ENCODE peak calls at places on chromosomes 6 and 20, in nine cellular contexts. X is adrenal gland, J is prostate gland, T is heart left ventricle, U is right lobe of liver, G is spleen, E is transverse colon, Q is stomach, C is body of pancreas. B is an unnamed sample.

GRCh38 chr20:61696181-61696735 is 369.4 kb downstream of the TAF4 start:
- DNase-seq in X (no peak), J (no peak), T (no peak), U (no peak), G (no peak), E (no peak), Q (no peak), C (no peak), B (no peak)

GRCh38 chr6:90219168-90219985 is 77.3 kb downstream of the BACH2 start:
- DNase-seq in X (peak), J (peak), T (no peak), U (no peak), G (no peak), E (peak), Q (no peak), C (peak), B (peak)

GRCh38 chr20:32969356-32970114 is 34.7 kb downstream of the SUN5 start:
- DNase-seq in X (no peak), J (no peak), T (no peak), U (no peak), G (peak), E (no peak), Q (no peak), C (no peak), B (no peak)

GRCh38 chr6:4871825-4872224 is 95.6 kb downstream of the CDYL start:
- DNase-seq in X (no peak), J (no peak), T (no peak), U (no peak), G (no peak), E (no peak), Q (no peak), C (no peak), B (no peak)

GRCh38 chr6:147157930-147158329 is 46.3 kb upstream of the STXBP5 start:
- DNase-seq in X (no peak), J (no peak), T (no peak), U (no peak), G (no peak), E (no peak), Q (no peak), C (no peak), B (no peak)

GRCh38 chr6:126333729-126334128 is 6.2 kb upstream of the CENPW start:
- DNase-seq in X (no peak), J (no peak), T (no peak), U (no peak), G (no peak), E (no peak), Q (no peak), C (no peak), B (no peak)

GRCh38 chr20:58173091-58173490 is 55.4 kb downstream of the ANKRD60 start:
- DNase-seq in X (no peak), J (no peak), T (no peak), U (no peak), G (no peak), E (no peak), Q (no peak), C (no peak), B (no peak)

GRCh38 chr6:7535498-7535897 is 6.0 kb upstream of the DSP start:
- DNase-seq in X (no peak), J (no peak), T (no peak), U (no peak), G (no peak), E (no peak), Q (no peak), C (no peak), B (no peak)

GRCh38 chr6:166465671-166466087 is 82.9 kb upstream of the MPC1 start:
- DNase-seq in X (no peak), J (no peak), T (no peak), U (no peak), G (no peak), E (peak), Q (no peak), C (no peak), B (peak)

GRCh38 chr6:62035952-62036351 is 250.1 kb downstream of the KHDRBS2 start:
- DNase-seq in X (no peak), J (no peak), T (no peak), U (no peak), G (no peak), E (no peak), Q (no peak), C (no peak), B (no peak)

GRCh38 chr20:2585811-2586210 is 49.4 kb downstream of the TMC2 start:
- DNase-seq in X (no peak), J (no peak), T (no peak), U (no peak), G (no peak), E (no peak), Q (no peak), C (no peak), B (no peak)

GRCh38 chr6:41652876-41653641 is 14.8 kb downstream of the MDFI start:
- DNase-seq in X (no peak), J (peak), T (peak), U (no peak), G (peak), E (no peak), Q (peak), C (no peak), B (no peak)

GRCh38 chr6:125194980-125195379 is 41.4 kb downstream of the TPD52L1 start:
- DNase-seq in X (no peak), J (no peak), T (no peak), U (no peak), G (no peak), E (no peak), Q (no peak), C (no peak), B (no peak)

GRCh38 chr6:25006565-25007001 is 70.8 kb upstream of the RIPOR2 start:
- DNase-seq in X (peak), J (peak), T (no peak), U (peak), G (peak), E (peak), Q (peak), C (peak), B (peak)

GRCh38 chr20:52313335-52313963 is 121.9 kb upstream of the ZFP64 start:
- DNase-seq in X (peak), J (no peak), T (no peak), U (peak), G (no peak), E (no peak), Q (no peak), C (peak), B (no peak)

GRCh38 chr6:11613858-11614257 is 76.3 kb downstream of the TMEM170B start:
- DNase-seq in X (no peak), J (no peak), T (no peak), U (no peak), G (no peak), E (no peak), Q (no peak), C (no peak), B (peak)

GRCh38 chr6:63493557-63493956 is 78.7 kb upstream of the LOC128125822 start:
- DNase-seq in X (no peak), J (no peak), T (no peak), U (no peak), G (no peak), E (no peak), Q (no peak), C (no peak), B (no peak)

GRCh38 chr6:2410982-2411381 is 165.6 kb upstream of the GMDS start:
- DNase-seq in X (no peak), J (no peak), T (no peak), U (no peak), G (no peak), E (no peak), Q (no peak), C (no peak), B (no peak)

GRCh38 chr6:43851204-43851855 is 81.3 kb downstream of the VEGFA start:
- DNase-seq in X (no peak), J (no peak), T (no peak), U (no peak), G (no peak), E (no peak), Q (no peak), C (no peak), B (no peak)

GRCh38 chr20:48791666-48792071 is 36.1 kb downstream of the PREX1 start:
- DNase-seq in X (peak), J (no peak), T (no peak), U (peak), G (peak), E (no peak), Q (no peak), C (peak), B (no peak)

GRCh38 chr20:46010491-46011405 is 2.0 kb downstream of the MMP9 start:
- DNase-seq in X (no peak), J (no peak), T (peak), U (peak), G (peak), E (no peak), Q (no peak), C (no peak), B (no peak)

GRCh38 chr6:142728910-142729481 is 216.0 kb downstream of the HIVEP2 start:
- DNase-seq in X (no peak), J (no peak), T (no peak), U (no peak), G (no peak), E (no peak), Q (no peak), C (no peak), B (no peak)

GRCh38 chr6:15504581-15505350 is 158.1 kb downstream of the DTNBP1 start:
- DNase-seq in X (peak), J (peak), T (peak), U (peak), G (peak), E (peak), Q (peak), C (peak), B (peak)

GRCh38 chr6:125918681-125919566 is 37.6 kb upstream of the HINT3 start:
- DNase-seq in X (peak), J (peak), T (no peak), U (no peak), G (no peak), E (peak), Q (peak), C (peak), B (peak)

GRCh38 chr20:10314198-10314597 is 95.6 kb downstream of the SNAP25 start:
- DNase-seq in X (no peak), J (no peak), T (no peak), U (no peak), G (no peak), E (no peak), Q (no peak), C (no peak), B (no peak)

GRCh38 chr6:45209762-45210161 is 118.4 kb upstream of the RUNX2 start:
- DNase-seq in X (no peak), J (no peak), T (no peak), U (no peak), G (no peak), E (no peak), Q (no peak), C (no peak), B (no peak)

GRCh38 chr6:33313105-33313708 is 671 bp downstream of the TAPBP start:
- DNase-seq in X (peak), J (no peak), T (peak), U (peak), G (peak), E (peak), Q (peak), C (no peak), B (no peak)

GRCh38 chr20:41329435-41330342 is 10.9 kb upstream of the LPIN3 start:
- DNase-seq in X (peak), J (peak), T (peak), U (peak), G (peak), E (peak), Q (peak), C (no peak), B (peak)

GRCh38 chr6:5684320-5684719 is 322.4 kb downstream of the NRN1 start:
- DNase-seq in X (no peak), J (no peak), T (no peak), U (no peak), G (no peak), E (no peak), Q (no peak), C (no peak), B (no peak)

GRCh38 chr6:155224031-155224451 is 39.8 kb upstream of the CLDN20 start:
- DNase-seq in X (peak), J (no peak), T (no peak), U (no peak), G (no peak), E (no peak), Q (no peak), C (no peak), B (no peak)

GRCh38 chr6:166496460-166496859 is 90.0 kb downstream of the RAMACL start:
- DNase-seq in X (no peak), J (no peak), T (no peak), U (no peak), G (no peak), E (no peak), Q (no peak), C (no peak), B (no peak)

GRCh38 chr6:16832721-16833120 is 71.5 kb upstream of the ATXN1 start:
- DNase-seq in X (no peak), J (no peak), T (no peak), U (no peak), G (no peak), E (no peak), Q (no peak), C (no peak), B (no peak)

GRCh38 chr6:136037246-136037884 is 185.9 kb downstream of the PDE7B start:
- DNase-seq in X (no peak), J (no peak), T (no peak), U (no peak), G (no peak), E (no peak), Q (no peak), C (no peak), B (no peak)
- H3K4me3 ChIP-seq in X (no peak), J (peak), T (peak), U (peak), G (no peak), E (no peak), Q (peak), C (no peak), B (no peak)

GRCh38 chr20:63886054-63886419 is 8.9 kb upstream of the DNAJC5 start:
- DNase-seq in X (no peak), J (no peak), T (no peak), U (no peak), G (no peak), E (no peak), Q (no peak), C (no peak), B (no peak)

GRCh38 chr20:63886921-63887320 is 8.0 kb upstream of the DNAJC5 start:
- DNase-seq in X (no peak), J (no peak), T (no peak), U (no peak), G (no peak), E (no peak), Q (no peak), C (no peak), B (no peak)

GRCh38 chr20:63882257-63883208 is 12.4 kb upstream of the DNAJC5 start:
- DNase-seq in X (no peak), J (no peak), T (no peak), U (no peak), G (no peak), E (no peak), Q (no peak), C (no peak), B (no peak)

GRCh38 chr20:63884506-63885263 is 10.2 kb upstream of the DNAJC5 start:
- DNase-seq in X (no peak), J (peak), T (no peak), U (peak), G (peak), E (no peak), Q (peak), C (no peak), B (no peak)

DNA sequence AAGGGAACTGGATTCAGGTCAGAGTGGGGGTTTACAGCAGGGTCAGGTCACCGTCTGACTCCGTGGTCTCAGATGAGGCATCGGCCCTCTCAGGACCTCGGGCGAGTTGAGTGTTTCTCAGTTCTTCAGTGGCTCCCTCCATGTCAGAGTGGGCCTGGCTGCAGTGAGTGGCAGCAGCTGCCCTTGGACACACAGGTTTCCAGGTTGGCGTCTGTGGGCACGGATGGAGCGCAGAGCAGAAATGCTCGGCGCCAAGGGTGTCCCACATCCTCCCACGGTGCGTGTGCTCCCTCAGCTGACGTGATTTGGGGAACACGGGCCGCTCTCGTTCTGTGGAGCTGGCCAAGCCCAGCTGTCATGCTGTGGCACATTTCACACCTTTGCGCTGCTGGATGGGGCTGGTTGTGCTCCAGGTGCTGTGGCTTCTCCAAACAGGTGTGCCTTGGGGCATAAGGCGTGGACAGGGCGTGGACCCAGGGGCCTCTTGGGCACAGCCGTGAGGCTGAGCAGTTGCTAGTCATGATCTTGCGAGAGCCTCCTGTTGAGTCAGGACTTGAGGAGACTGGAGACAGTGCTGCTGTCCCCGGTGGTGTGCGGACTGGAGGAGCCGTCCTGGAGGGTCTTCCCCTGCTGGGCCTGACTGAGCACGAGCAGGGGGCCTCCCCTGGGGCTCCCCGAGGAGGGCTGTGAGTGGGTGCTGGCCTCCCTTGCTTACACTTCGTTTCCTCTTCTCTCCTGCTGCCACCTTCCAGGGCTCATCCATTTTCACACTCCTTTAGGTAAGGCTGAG is 9.5 kb upstream of the DNAJC5 start:
- DNase-seq in X (no peak), J (no peak), T (no peak), U (no peak), G (no peak), E (peak), Q (peak), C (no peak), B (no peak)
- TF ChIP-seq POLR2A in X (no peak), J (no peak), T (no peak), U (no peak), G (no peak), E (no peak), Q (no peak), C (no peak), B (no peak)

GRCh38 chr6:54680531-54680930 is 166.0 kb upstream of the FAM83B start:
- DNase-seq in X (no peak), J (no peak), T (no peak), U (no peak), G (no peak), E (no peak), Q (no peak), C (no peak), B (no peak)
- H3K4me3 ChIP-seq in X (no peak), J (no peak), T (no peak), U (no peak), G (no peak), E (no peak), Q (no peak), C (no peak), B (no peak)

GRCh38 chr20:35663813-35664543 is 722 bp downstream of the CPNE1 start:
- DNase-seq in X (peak), J (peak), T (no peak), U (peak), G (peak), E (peak), Q (peak), C (peak), B (peak)
- TF ChIP-seq POLR2A in X (no peak), J (no peak), T (no peak), U (no peak), G (no peak), E (no peak), Q (no peak), C (no peak), B (no peak)

GRCh38 chr20:44070139-44070900 is 116.7 kb downstream of the JPH2 start:
- DNase-seq in X (no peak), J (no peak), T (no peak), U (no peak), G (no peak), E (no peak), Q (peak), C (no peak), B (peak)

GRCh38 chr20:44068311-44068710 is 118.7 kb downstream of the JPH2 start:
- DNase-seq in X (no peak), J (no peak), T (no peak), U (no peak), G (no peak), E (no peak), Q (no peak), C (no peak), B (peak)

GRCh38 chr20:44069203-44069931 is 117.6 kb downstream of the JPH2 start:
- DNase-seq in X (no peak), J (no peak), T (no peak), U (no peak), G (peak), E (peak), Q (peak), C (no peak), B (peak)

GRCh38 chr20:44067650-44068081 is 119.3 kb downstream of the JPH2 start:
- DNase-seq in X (no peak), J (no peak), T (no peak), U (no peak), G (peak), E (no peak), Q (peak), C (no peak), B (peak)

DNA sequence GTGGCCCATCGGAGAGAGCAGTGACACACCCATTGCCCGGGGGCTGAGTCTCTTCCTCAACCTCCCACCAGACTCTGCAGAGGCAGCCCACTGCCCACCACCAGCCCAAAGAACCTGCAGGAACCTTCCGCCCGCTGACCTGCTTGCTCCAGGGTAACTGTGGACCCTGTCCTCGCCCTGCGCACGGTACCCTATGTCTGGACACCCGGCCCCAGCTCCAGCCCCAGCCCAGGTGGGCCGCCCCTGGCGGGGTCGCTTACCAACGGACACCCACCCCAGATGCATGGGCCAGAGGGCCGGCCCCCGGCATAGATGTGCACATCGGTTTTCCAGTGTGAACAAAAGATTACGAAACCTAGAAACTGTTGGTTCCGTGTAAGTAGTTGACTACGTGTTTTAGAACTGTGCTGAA is 118.2 kb downstream of the JPH2 start:
- DNase-seq in X (no peak), J (no peak), T (peak), U (no peak), G (peak), E (no peak), Q (peak), C (no peak), B (peak)
- H3K4me3 ChIP-seq in X (no peak), J (no peak), T (no peak), U (no peak), G (peak), E (no peak), Q (no peak), C (no peak), B (no peak)

DNA sequence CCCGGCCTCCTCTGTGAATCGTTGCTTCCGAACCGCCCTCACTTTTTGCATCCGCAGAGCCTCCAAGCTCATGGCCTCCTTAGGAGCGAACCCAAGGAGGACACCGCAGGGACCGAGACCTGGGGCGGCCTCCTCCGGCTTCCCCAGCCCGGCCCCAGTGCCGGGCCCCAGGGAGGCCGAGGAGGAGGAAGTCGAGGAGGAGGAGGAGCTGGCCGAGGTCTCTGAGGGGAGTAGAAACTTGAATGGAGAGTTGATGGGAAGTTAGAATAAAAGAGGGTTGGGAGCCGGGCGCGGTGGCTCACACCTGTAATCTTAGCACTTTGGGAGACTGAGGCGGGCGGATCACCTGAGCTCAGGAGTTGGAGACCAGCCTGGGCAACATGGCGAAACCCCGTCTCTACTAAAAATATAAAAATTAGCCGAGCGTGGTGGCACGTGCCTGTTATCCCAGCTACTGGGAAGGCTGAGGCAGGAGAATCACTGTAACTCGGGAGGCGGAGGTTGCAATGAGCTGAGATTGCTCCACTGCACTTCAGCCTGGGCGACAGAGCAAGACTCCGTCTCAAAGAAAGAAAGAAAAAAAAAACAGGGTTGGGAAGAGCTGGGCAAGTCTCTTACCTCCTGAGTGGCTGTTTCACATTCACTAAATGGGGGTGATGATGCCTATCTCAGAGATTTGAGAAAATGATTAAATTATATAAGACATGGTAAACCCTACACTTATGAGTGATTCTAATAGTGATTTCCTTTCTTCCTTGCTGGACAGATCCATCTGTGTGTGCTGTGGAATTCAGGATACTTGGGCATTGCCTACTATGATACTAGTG is 805 bp downstream of the MSH5 start:
- DNase-seq in X (no peak), J (no peak), T (no peak), U (peak), G (peak), E (peak), Q (no peak), C (no peak), B (no peak)
- TF ChIP-seq POLR2A in X (no peak), J (no peak), T (no peak), U (no peak), G (peak), E (no peak), Q (no peak), C (no peak), B (no peak)

GRCh38 chr6:135209803-135210202 is 28.7 kb downstream of the MYB start:
- DNase-seq in X (no peak), J (no peak), T (no peak), U (no peak), G (no peak), E (no peak), Q (no peak), C (no peak), B (no peak)
- H3K4me3 ChIP-seq in X (no peak), J (no peak), T (no peak), U (no peak), G (no peak), E (no peak), Q (no peak), C (no peak), B (no peak)